ENCODE peak calls at places on chromosome 1, in seven cellular contexts. K, G, V, I, E, X and P are unnamed samples.

GRCh38 chr1:38929476-38929875 is 12.2 kb downstream of the RHBDL2 start:
- DNase-seq in K (no peak), G (no peak), V (no peak), I (no peak), E (no peak), X (no peak), P (no peak)

GRCh38 chr1:228307218-228308023 is 99.2 kb downstream of the TRIM11 start:
- DNase-seq in K (no peak), G (no peak), V (no peak), I (no peak), E (no peak), X (no peak), P (peak; percentile 16)

GRCh38 chr1:56411484-56412180 is 167.7 kb downstream of the PLPP3 start:
- DNase-seq in K (no peak), G (peak; percentile 70), V (peak; percentile 50), I (no peak), E (no peak), X (no peak), P (no peak)

GRCh38 chr1:205976708-205977107 is 26.5 kb downstream of the RAB7B start:
- DNase-seq in K (no peak), G (peak; percentile 45), V (no peak), I (no peak), E (no peak), X (peak; percentile 67), P (no peak)

GRCh38 chr1:201164645-201165044 is 10.4 kb upstream of the TMEM9 start:
- DNase-seq in K (no peak), G (no peak), V (no peak), I (no peak), E (no peak), X (no peak), P (no peak)

GRCh38 chr1:191634801-191635520 is 523.3 kb upstream of the RGS18 start:
- DNase-seq in K (no peak), G (no peak), V (no peak), I (no peak), E (no peak), X (no peak), P (no peak)

GRCh38 chr1:207470927-207471326 is 16.8 kb downstream of the CR2 start:
- DNase-seq in K (no peak), G (no peak), V (no peak), I (no peak), E (no peak), X (no peak), P (no peak)

GRCh38 chr1:109781807-109782206 is 18.1 kb upstream of the EPS8L3 start:
- DNase-seq in K (no peak), G (no peak), V (no peak), I (no peak), E (no peak), X (no peak), P (no peak)

GRCh38 chr1:15674760-15675159 is 9.4 kb upstream of the PLEKHM2 start:
- DNase-seq in K (no peak), G (peak; percentile 13), V (no peak), I (no peak), E (no peak), X (no peak), P (no peak)

GRCh38 chr1:194117582-194117981 is 931.2 kb upstream of the B3GALT2 start:
- DNase-seq in K (no peak), G (no peak), V (no peak), I (no peak), E (no peak), X (no peak), P (no peak)
- TF ChIP-seq CTCF in K (peak; percentile 29), G (peak; percentile 1), V (no peak), I (no peak), E (no peak), X (no peak), P (no peak)

GRCh38 chr1:17569200-17570139 is 30.0 kb downstream of the ARHGEF10L start:
- DNase-seq in K (no peak), G (peak; percentile 95), V (peak; percentile 97), I (no peak), E (no peak), X (no peak), P (no peak)

GRCh38 chr1:17573518-17574041 is 34.1 kb downstream of the ARHGEF10L start:
- DNase-seq in K (no peak), G (no peak), V (no peak), I (no peak), E (no peak), X (no peak), P (no peak)

GRCh38 chr1:17574502-17574901 is 35.0 kb downstream of the ARHGEF10L start:
- DNase-seq in K (no peak), G (no peak), V (no peak), I (no peak), E (no peak), X (no peak), P (no peak)

GRCh38 chr1:17570228-17570627 is 30.7 kb downstream of the ARHGEF10L start:
- DNase-seq in K (no peak), G (no peak), V (no peak), I (no peak), E (no peak), X (no peak), P (no peak)

GRCh38 chr1:17572264-17572985 is 32.9 kb downstream of the ARHGEF10L start:
- DNase-seq in K (no peak), G (no peak), V (no peak), I (no peak), E (no peak), X (no peak), P (no peak)
- TF ChIP-seq CTCF in K (peak; percentile 47), G (no peak), V (no peak), I (no peak), E (no peak), X (peak; percentile 35), P (peak; percentile 18)

GRCh38 chr1:162166934-162167615 is 97.6 kb downstream of the NOS1AP start:
- DNase-seq in K (no peak), G (no peak), V (no peak), I (no peak), E (no peak), X (peak; percentile 7), P (no peak)
- TF ChIP-seq CTCF in K (no peak), G (no peak), V (no peak), I (no peak), E (no peak), X (no peak), P (no peak)

GRCh38 chr1:33654267-33654832 is 181.9 kb downstream of the ZSCAN20 start:
- DNase-seq in K (no peak), G (peak; percentile 7), V (no peak), I (no peak), E (no peak), X (no peak), P (no peak)
- TF ChIP-seq CTCF in K (no peak), G (no peak), V (peak; percentile 39), I (peak; percentile 49), E (no peak), X (peak; percentile 10), P (peak; percentile 17)